ENCODE peak calls at places on chromosomes 11 and 22, in four cellular contexts. R, I, J and L are unnamed samples.
A peak's percentile ranks its signal among the peaks of the same experiment; 100 is the strongest.

GRCh38 chr11:114553642-114554041 is 6.0 kb downstream of the NXPE1 start:
- ATAC-seq in R (no peak), I (no peak), J (no peak), L (no peak)

GRCh38 chr22:45878051-45878764 is 98.8 kb downstream of the WNT7B start:
- ATAC-seq in R (no peak), I (no peak), J (no peak), L (no peak)

GRCh38 chr22:37309221-37310074 is 27.1 kb downstream of the CYTH4 start:
- ATAC-seq in R (no peak), I (no peak), J (peak; percentile 55), L (no peak)

GRCh38 chr11:6745465-6746015 is 26.2 kb downstream of the OR2AG2 start:
- ATAC-seq in R (no peak), I (peak; percentile 82), J (peak; percentile 82), L (no peak)

GRCh38 chr11:58067685-58068084 is 36.9 kb downstream of the OR6Q1 start:
- ATAC-seq in R (no peak), I (no peak), J (no peak), L (no peak)

GRCh38 chr22:18065256-18065655 is 12.5 kb upstream of the PEX26 start:
- ATAC-seq in R (peak; percentile 40), I (no peak), J (peak; percentile 30), L (no peak)

GRCh38 chr11:62645934-62646824 is at the start of gene GANAB:
- ATAC-seq in R (peak; percentile 97), I (peak; percentile 98), J (peak; percentile 99), L (peak; percentile 100)

GRCh38 chr11:128598096-128598495 is 10.7 kb upstream of the ETS1 start:
- ATAC-seq in R (no peak), I (no peak), J (no peak), L (no peak)

GRCh38 chr11:95359756-95360155 is 128.8 kb upstream of the SESN3 start:
- ATAC-seq in R (no peak), I (no peak), J (no peak), L (no peak)

DNA sequence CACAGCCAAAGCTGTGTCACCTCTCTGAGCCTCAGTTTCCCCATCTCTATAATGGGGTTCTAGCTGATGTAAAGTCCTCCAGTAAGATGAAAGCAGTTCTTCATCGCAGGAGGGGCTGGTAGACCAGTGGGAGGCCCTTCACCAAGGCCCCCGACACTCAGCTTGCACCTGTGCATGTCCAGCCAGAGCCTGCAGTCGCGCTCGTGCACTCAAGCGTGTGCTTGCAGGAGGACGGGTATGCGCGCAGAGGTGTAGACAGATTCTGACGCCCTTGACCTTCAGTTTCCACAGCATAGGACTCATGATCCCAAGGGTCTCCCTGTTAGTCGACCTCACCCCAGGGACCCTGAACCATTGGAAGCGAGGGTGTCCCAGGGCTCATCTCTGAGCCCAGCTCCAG is 633.7 kb downstream of the TBC1D22A start:
- ATAC-seq in R (no peak), I (no peak), J (no peak), L (no peak)
- TF ChIP-seq POLR2A in R (no peak), I (no peak), J (no peak), L (no peak)

GRCh38 chr11:36729765-36730164 is 131.7 kb upstream of the RAG2 start:
- ATAC-seq in R (no peak), I (no peak), J (no peak), L (no peak)
- TF ChIP-seq POLR2AphosphoS5 in R (no peak), I (no peak), J (no peak), L (no peak)

DNA sequence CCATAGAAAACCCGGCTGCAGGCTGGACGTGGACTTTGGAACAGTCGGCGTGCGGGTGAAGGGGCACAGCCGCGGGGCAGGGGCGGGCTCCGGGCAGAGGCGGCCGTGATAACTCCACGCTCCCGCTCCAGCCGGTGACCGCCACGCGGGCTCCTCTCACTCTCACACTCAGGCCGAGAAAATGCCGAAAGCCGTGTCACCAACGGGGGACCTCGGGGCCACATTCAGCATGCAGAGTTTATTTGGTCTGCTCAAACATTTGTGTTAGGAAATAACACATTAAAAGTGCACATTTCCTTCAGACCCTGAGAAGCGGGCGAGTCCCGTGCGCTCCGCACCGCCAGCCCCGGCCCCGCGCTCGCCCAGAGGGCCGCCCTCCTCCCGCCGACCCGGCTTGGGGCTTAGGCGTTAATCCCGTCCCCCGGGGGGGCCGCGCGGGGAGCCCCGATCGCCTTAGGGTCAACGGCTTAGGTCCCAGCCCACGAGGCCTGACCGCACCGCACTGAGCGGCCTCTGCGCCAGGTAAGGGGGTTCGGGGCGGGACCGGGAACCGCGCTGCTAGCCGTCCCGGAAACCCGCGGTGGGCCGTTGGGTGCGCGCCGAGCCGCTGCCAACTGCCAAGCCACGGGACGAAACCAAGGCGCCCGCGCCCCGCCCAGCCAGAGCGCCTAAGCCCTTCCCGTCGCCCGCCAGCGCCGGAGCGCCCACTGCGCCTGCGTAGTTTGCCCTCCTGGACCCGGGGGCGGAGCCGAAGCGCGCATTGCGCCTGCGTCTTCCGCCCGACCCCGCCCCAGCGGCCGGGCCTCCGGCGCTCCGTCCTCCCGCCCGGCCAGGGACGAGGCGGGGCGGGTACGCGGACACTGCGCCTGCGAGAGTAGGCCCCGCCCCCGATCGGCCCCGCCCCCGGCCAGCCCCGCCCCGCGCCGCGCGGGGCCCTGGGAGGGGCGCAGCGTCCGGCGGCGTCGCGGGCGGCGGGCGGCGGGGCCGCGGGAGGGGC is at the start of gene ZBED4:
- ATAC-seq in R (peak; percentile 88), I (peak; percentile 93), J (peak; percentile 93), L (peak; percentile 95)
- TF ChIP-seq POLR2A in R (peak; percentile 80), I (peak; percentile 86), J (peak; percentile 94), L (peak; percentile 65)

GRCh38 chr11:2528301-2529050 is 83.7 kb downstream of the KCNQ1 start:
- ATAC-seq in R (no peak), I (no peak), J (no peak), L (no peak)
- TF ChIP-seq POLR2AphosphoS5 in R (no peak), I (no peak), J (no peak), L (no peak)

GRCh38 chr11:44065851-44066731 is at the start of gene ACCS:
- ATAC-seq in R (peak; percentile 97), I (peak; percentile 97), J (peak; percentile 97), L (peak; percentile 97)
- TF ChIP-seq POLR2A in R (peak; percentile 78), I (peak; percentile 91), J (peak; percentile 86), L (peak; percentile 58)

DNA sequence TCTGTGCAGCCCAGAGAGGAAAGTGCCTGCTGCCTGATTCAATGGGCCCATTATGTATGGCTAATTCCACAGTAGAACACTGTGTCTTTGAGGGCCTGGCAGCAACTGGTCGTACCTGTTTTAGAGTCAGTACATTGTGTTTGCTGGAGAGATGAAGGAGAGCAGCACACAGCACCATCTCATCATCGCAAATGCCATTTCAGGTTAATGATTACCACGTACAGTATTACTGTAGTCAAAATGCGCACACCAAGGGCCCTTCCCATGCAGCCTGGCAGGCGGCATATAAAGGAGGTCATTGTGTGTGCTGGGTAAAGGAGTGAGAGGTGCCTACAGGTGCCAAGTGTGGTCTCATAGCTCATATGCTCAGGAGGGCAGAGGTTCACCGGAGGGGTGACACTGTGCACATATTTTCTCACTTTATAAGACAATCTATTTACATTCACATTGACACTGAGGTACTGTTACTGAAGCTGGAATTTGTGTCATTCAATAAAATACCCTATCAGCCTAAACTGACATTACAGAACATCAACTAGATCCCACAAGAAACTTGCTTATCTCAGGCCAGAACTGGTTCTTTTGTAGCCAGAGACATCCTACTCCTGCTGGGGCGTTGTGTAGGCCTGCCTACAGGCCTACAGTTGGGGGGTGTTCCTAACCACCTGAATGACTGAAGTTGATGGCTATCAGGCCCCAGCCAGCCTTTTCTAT is 90.4 kb downstream of the APIP start:
- ATAC-seq in R (peak; percentile 75), I (peak; percentile 66), J (no peak), L (no peak)
- TF ChIP-seq POLR2AphosphoS5 in R (peak; percentile 12), I (no peak), J (no peak), L (no peak)

GRCh38 chr11:8870461-8871282 is 40.3 kb upstream of the AKIP1 start:
- ATAC-seq in R (peak; percentile 85), I (no peak), J (peak; percentile 55), L (peak; percentile 75)
- TF ChIP-seq POLR2A in R (no peak), I (no peak), J (no peak), L (no peak)

GRCh38 chr11:59185412-59185811 is 13.5 kb downstream of the DTX4 start:
- ATAC-seq in R (no peak), I (no peak), J (no peak), L (no peak)

GRCh38 chr11:59186130-59186594 is 14.2 kb downstream of the DTX4 start:
- ATAC-seq in R (peak; percentile 92), I (peak; percentile 96), J (peak; percentile 88), L (no peak)

GRCh38 chr11:59187020-59187419 is 15.1 kb downstream of the DTX4 start:
- ATAC-seq in R (no peak), I (no peak), J (no peak), L (no peak)

GRCh38 chr11:59188954-59189353 is 17.0 kb downstream of the DTX4 start:
- ATAC-seq in R (no peak), I (no peak), J (no peak), L (no peak)

GRCh38 chr11:59187587-59187986 is 15.7 kb downstream of the DTX4 start:
- ATAC-seq in R (no peak), I (no peak), J (no peak), L (peak; percentile 88)
- TF ChIP-seq POLR2AphosphoS5 in R (no peak), I (no peak), J (no peak), L (peak; percentile 55)